ENCODE peak calls at places on chromosomes 6 and 20, in five cellular contexts. U is sigmoid colon, D is suprapubic skin, A is tibial nerve, X is A549. Y is an unnamed sample.
A peak's percentile ranks its signal among the peaks of the same experiment; 100 is the strongest.

GRCh38 chr20:20786428-20786827 is 74.0 kb upstream of the RALGAPA2 start:
- DNase-seq in U (no peak), X (no peak), A (peak; percentile 24), D (no peak), Y (no peak)

GRCh38 chr20:16701296-16701695 is 28.5 kb upstream of the SNRPB2 start:
- DNase-seq in U (no peak), D (no peak), A (no peak), X (peak; percentile 33), Y (peak; percentile 30)

GRCh38 chr6:139124887-139125672 is 9.8 kb upstream of the HECA start:
- DNase-seq in A (peak; percentile 57), D (no peak), U (peak; percentile 72), X (peak; percentile 53), Y (peak; percentile 69)

GRCh38 chr6:20751293-20751946 is 217.2 kb downstream of the CDKAL1 start:
- DNase-seq in D (no peak), U (no peak), A (no peak), X (no peak), Y (no peak)

GRCh38 chr6:44631968-44632367 is 244.5 kb downstream of the CDC5L start:
- DNase-seq in X (no peak), U (no peak), A (no peak), D (no peak), Y (no peak)

GRCh38 chr6:13522639-13523038 is 35.2 kb upstream of the GFOD1 start:
- DNase-seq in U (no peak), A (no peak), D (no peak), X (no peak), Y (no peak)

GRCh38 chr6:14720411-14721102 is 525.3 kb upstream of the JARID2 start:
- DNase-seq in X (no peak), U (no peak), A (no peak), D (no peak), Y (no peak)

GRCh38 chr6:46137387-46137786 is 7.6 kb downstream of the ENPP4 start:
- DNase-seq in D (no peak), X (no peak), U (no peak), A (no peak), Y (no peak)

GRCh38 chr6:32192608-32193039 is at the start of gene GPSM3:
- DNase-seq in A (no peak), U (peak; percentile 79), X (no peak), D (no peak), Y (peak; percentile 54)

GRCh38 chr20:3739054-3739925 is 6.8 kb downstream of the HSPA12B start:
- DNase-seq in A (no peak), D (no peak), U (peak; percentile 63), X (no peak), Y (no peak)

GRCh38 chr6:30614044-30614842 is 2.8 kb downstream of the PPP1R10 start:
- DNase-seq in A (no peak), D (no peak), X (no peak), U (peak; percentile 59), Y (no peak)

GRCh38 chr6:52019092-52019491 is 68.3 kb downstream of the PKHD1 start:
- DNase-seq in X (no peak), U (no peak), A (no peak), D (no peak), Y (no peak)

GRCh38 chr6:32700391-32701040 is 34.1 kb upstream of the HLA-DQB1 start:
- DNase-seq in D (no peak), X (peak; percentile 58), A (peak; percentile 22), U (no peak), Y (no peak)

GRCh38 chr6:8881663-8882062 is 446.3 kb upstream of the SLC35B3 start:
- DNase-seq in A (no peak), D (no peak), X (no peak), U (no peak), Y (no peak)

GRCh38 chr6:136669299-136669699 is 119.1 kb upstream of the MAP7 start:
- DNase-seq in U (no peak), D (no peak), A (no peak), X (no peak), Y (no peak)

GRCh38 chr6:127938701-127939100 is 37.8 kb upstream of the THEMIS start:
- DNase-seq in A (no peak), X (peak; percentile 32), D (no peak), U (no peak), Y (no peak)

GRCh38 chr6:28311139-28311823 is 24.7 kb downstream of the ZSCAN31 start:
- DNase-seq in D (no peak), X (no peak), U (no peak), A (no peak), Y (no peak)

DNA sequence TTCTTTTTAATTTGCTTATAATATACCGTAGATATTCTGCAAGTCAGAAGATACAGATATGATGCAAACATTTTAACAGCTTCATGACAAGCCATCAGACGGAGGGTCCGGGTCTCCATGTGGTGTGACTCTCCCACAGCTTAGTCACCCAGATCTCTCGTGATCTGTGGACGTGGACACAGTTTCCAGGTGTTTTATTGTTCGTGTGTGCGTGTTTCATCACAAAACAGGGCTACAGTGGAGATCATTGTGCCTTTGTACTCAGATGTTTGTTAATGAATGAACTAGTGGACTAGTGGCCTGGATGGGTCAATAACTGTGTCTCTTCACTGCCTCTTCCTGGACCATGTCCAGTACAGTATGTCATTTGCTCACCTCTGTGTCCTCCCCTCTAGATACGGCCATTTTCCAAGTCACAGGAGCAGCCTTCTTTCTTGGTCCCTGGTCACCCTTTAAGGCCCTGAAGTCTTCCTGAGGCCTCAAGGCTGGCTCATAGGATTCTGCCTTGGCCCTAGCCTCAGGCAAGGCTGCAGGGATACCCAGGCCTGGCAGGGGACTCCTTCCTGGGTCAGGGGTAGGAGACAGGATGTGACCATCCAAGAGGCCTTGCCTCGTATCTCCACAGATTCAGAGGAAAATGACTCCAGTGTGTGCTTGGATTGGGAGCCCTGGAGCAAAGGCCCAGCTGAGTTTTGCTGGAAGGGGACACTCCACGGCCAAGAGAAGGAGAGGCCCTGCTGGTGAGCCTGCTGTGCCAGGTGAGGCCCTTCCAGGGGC is 4.6 kb downstream of the ADIG start:
- DNase-seq in X (no peak), U (no peak), D (no peak), A (no peak), Y (no peak)
- TF ChIP-seq EP300 in X (no peak), U (no peak), D (no peak), A (no peak), Y (no peak)

DNA sequence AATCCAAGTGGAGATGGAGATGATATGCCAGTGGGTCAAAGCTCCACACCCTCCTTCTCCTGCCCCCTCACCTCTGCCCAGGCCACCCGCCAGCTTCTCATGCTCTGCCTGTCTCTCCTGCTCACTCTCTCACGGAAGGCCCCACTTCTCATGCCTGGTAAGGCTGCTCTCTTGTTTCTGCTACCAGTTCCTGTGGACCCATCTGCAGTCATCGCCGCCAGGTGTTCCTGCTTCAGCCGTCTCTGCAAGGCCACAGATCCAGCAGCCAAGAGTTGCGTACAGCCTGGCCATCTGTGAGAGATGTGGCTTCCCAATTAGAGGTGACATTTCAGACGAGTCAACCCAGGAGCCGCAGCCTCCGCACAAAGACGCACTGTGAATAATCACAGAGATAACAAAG is 40.8 kb upstream of the NXT1 start:
- DNase-seq in D (no peak), X (no peak), U (peak; percentile 52), A (no peak), Y (no peak)
- TF ChIP-seq EP300 in D (no peak), X (no peak), U (no peak), A (no peak), Y (no peak)

GRCh38 chr6:149237464-149237863 is 80.0 kb upstream of the TAB2 start:
- DNase-seq in X (no peak), A (no peak), D (no peak), U (no peak), Y (no peak)

GRCh38 chr6:149236584-149236983 is 80.9 kb upstream of the TAB2 start:
- DNase-seq in A (no peak), U (no peak), D (no peak), X (no peak), Y (no peak)

GRCh38 chr6:149233056-149233715 is 84.3 kb upstream of the TAB2 start:
- DNase-seq in U (no peak), D (no peak), X (peak; percentile 72), A (no peak), Y (no peak)

GRCh38 chr6:149234051-149234962 is 83.2 kb upstream of the TAB2 start:
- DNase-seq in A (no peak), D (no peak), X (no peak), U (no peak), Y (no peak)

GRCh38 chr6:149235130-149235561 is 82.4 kb upstream of the TAB2 start:
- DNase-seq in U (no peak), A (peak; percentile 48), X (peak; percentile 40), D (no peak), Y (no peak)
- TF ChIP-seq EP300 in U (no peak), A (no peak), X (no peak), D (no peak), Y (no peak)

GRCh38 chr6:11381801-11382513 is 149.5 kb upstream of the NEDD9 start:
- DNase-seq in X (no peak), U (no peak), D (no peak), A (peak; percentile 31), Y (peak; percentile 43)
- TF ChIP-seq EP300 in X (no peak), U (no peak), D (no peak), A (no peak), Y (no peak)

GRCh38 chr6:84866715-84867114 is 102.3 kb upstream of the TBX18 start:
- DNase-seq in X (no peak), U (no peak), D (no peak), A (no peak), Y (no peak)
- TF ChIP-seq EP300 in X (no peak), U (no peak), D (no peak), A (no peak), Y (no peak)

DNA sequence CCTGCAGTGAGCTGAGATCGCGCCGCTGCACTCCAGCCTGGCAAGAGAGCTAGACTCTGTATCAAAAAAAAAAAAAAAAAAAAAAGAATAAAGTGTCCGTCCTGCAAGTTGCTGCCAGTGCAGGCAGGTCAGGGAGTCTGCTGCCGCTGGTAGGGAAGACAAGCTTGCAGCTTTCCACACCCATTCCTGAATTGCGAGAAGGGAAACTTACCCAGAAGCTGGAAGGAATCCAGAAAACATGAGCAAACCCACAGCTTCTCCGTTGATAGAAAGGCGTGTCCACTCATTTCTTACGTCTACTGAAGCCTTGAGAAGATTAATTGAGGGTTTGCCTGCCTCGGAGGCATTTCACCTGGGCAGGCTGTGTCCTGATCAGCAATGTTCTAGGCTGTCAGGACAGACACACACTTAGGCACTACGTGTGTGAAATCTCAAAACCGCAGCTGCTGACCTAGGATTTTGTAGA is 61.6 kb upstream of the DSP start:
- DNase-seq in U (no peak), D (no peak), X (peak; percentile 79), A (peak; percentile 7), Y (peak; percentile 50)
- TF ChIP-seq EP300 in U (no peak), D (no peak), X (no peak), A (no peak), Y (no peak)

GRCh38 chr6:41736207-41736710 is 851 bp upstream of the TFEB start:
- DNase-seq in A (no peak), X (no peak), U (no peak), D (no peak), Y (peak; percentile 57)

GRCh38 chr6:41734666-41735426 is 562 bp downstream of the TFEB start:
- DNase-seq in U (peak; percentile 92), X (peak; percentile 80), D (peak; percentile 90), A (peak; percentile 83), Y (peak; percentile 83)

GRCh38 chr6:41736800-41737555 is 1.6 kb upstream of the TFEB start:
- DNase-seq in A (no peak), U (no peak), X (no peak), D (no peak), Y (peak; percentile 65)

GRCh38 chr6:41733707-41734665 is 1.4 kb downstream of the TFEB start:
- DNase-seq in U (peak; percentile 89), X (peak; percentile 75), D (no peak), A (peak; percentile 47), Y (peak; percentile 77)

GRCh38 chr6:41735427-41736206 is at the start of gene TFEB:
- DNase-seq in U (peak; percentile 97), D (peak; percentile 96), X (peak; percentile 86), A (peak; percentile 92), Y (peak; percentile 97)
- TF ChIP-seq EP300 in U (no peak), D (no peak), X (no peak), A (no peak), Y (no peak)

Y was measured in stomach.